ENCODE peak calls at places on chromosomes 12 and 14, in eight cellular contexts. One of them, this sample, is unnamed.
A peak's percentile ranks its signal among the peaks of the same experiment; 100 is the strongest.

GRCh38 chr12:53761306-53761705 is 9.5 kb upstream of the CISTR start:
- DNase-seq in prostate gland: no peak
- DNase-seq in iris pigment epithelial cell: no peak
- DNase-seq in NCI-H524: no peak
- DNase-seq in stimulated activated CD8-positive, alpha-beta memory T cell treated with anti-CD3 and anti-CD28 coated beads, Interleukin-4, amount 100 ng/mL, for 48 hours: no peak
- DNase-seq in amygdala: no peak
- DNase-seq in activated T-cell treated with anti-CD3 and anti-CD28 coated beads for 1 hour: no peak
- DNase-seq in gastrocnemius medialis: no peak
- DNase-seq in this sample: no peak

GRCh38 chr14:105859717-105860614 is 333.6 kb downstream of the TMEM121 start:
- DNase-seq in stimulated activated CD8-positive, alpha-beta memory T cell treated with anti-CD3 and anti-CD28 coated beads, Interleukin-4, amount 100 ng/mL, for 48 hours: peak; percentile 45
- DNase-seq in NCI-H524: no peak
- DNase-seq in amygdala: no peak
- DNase-seq in activated T-cell treated with anti-CD3 and anti-CD28 coated beads for 1 hour: no peak
- DNase-seq in gastrocnemius medialis: no peak
- DNase-seq in iris pigment epithelial cell: no peak
- DNase-seq in prostate gland: no peak
- DNase-seq in this sample: no peak

GRCh38 chr14:31990959-31991541 is 86.1 kb upstream of the ARHGAP5 start:
- DNase-seq in iris pigment epithelial cell: peak; percentile 55
- DNase-seq in amygdala: no peak
- DNase-seq in prostate gland: no peak
- DNase-seq in gastrocnemius medialis: no peak
- DNase-seq in activated T-cell treated with anti-CD3 and anti-CD28 coated beads for 1 hour: no peak
- DNase-seq in stimulated activated CD8-positive, alpha-beta memory T cell treated with anti-CD3 and anti-CD28 coated beads, Interleukin-4, amount 100 ng/mL, for 48 hours: no peak
- DNase-seq in NCI-H524: no peak
- DNase-seq in this sample: no peak

GRCh38 chr12:62681306-62681705 is 214.7 kb downstream of the MON2 start:
- DNase-seq in prostate gland: no peak
- DNase-seq in NCI-H524: no peak
- DNase-seq in gastrocnemius medialis: no peak
- DNase-seq in iris pigment epithelial cell: no peak
- DNase-seq in activated T-cell treated with anti-CD3 and anti-CD28 coated beads for 1 hour: no peak
- DNase-seq in amygdala: no peak
- DNase-seq in stimulated activated CD8-positive, alpha-beta memory T cell treated with anti-CD3 and anti-CD28 coated beads, Interleukin-4, amount 100 ng/mL, for 48 hours: no peak
- DNase-seq in this sample: no peak

GRCh38 chr14:58864751-58865519 is 227.2 kb downstream of the DACT1 start:
- DNase-seq in amygdala: no peak
- DNase-seq in stimulated activated CD8-positive, alpha-beta memory T cell treated with anti-CD3 and anti-CD28 coated beads, Interleukin-4, amount 100 ng/mL, for 48 hours: no peak
- DNase-seq in prostate gland: no peak
- DNase-seq in gastrocnemius medialis: no peak
- DNase-seq in activated T-cell treated with anti-CD3 and anti-CD28 coated beads for 1 hour: no peak
- DNase-seq in NCI-H524: peak; percentile 73
- DNase-seq in iris pigment epithelial cell: peak; percentile 76
- DNase-seq in this sample: no peak

GRCh38 chr14:100892496-100893227 is 10.9 kb downstream of the RTL1 start:
- DNase-seq in iris pigment epithelial cell: no peak
- DNase-seq in gastrocnemius medialis: no peak
- DNase-seq in stimulated activated CD8-positive, alpha-beta memory T cell treated with anti-CD3 and anti-CD28 coated beads, Interleukin-4, amount 100 ng/mL, for 48 hours: no peak
- DNase-seq in amygdala: no peak
- DNase-seq in prostate gland: no peak
- DNase-seq in NCI-H524: no peak
- DNase-seq in activated T-cell treated with anti-CD3 and anti-CD28 coated beads for 1 hour: no peak
- DNase-seq in this sample: no peak

GRCh38 chr14:63891148-63891964 is 38.6 kb downstream of the SYNE2 start:
- DNase-seq in activated T-cell treated with anti-CD3 and anti-CD28 coated beads for 1 hour: no peak
- DNase-seq in gastrocnemius medialis: no peak
- DNase-seq in prostate gland: no peak
- DNase-seq in iris pigment epithelial cell: no peak
- DNase-seq in NCI-H524: no peak
- DNase-seq in stimulated activated CD8-positive, alpha-beta memory T cell treated with anti-CD3 and anti-CD28 coated beads, Interleukin-4, amount 100 ng/mL, for 48 hours: no peak
- DNase-seq in amygdala: no peak
- DNase-seq in this sample: no peak

GRCh38 chr14:78154827-78155226 is 15.3 kb upstream of the NRXN3 start:
- DNase-seq in gastrocnemius medialis: no peak
- DNase-seq in iris pigment epithelial cell: no peak
- DNase-seq in activated T-cell treated with anti-CD3 and anti-CD28 coated beads for 1 hour: no peak
- DNase-seq in stimulated activated CD8-positive, alpha-beta memory T cell treated with anti-CD3 and anti-CD28 coated beads, Interleukin-4, amount 100 ng/mL, for 48 hours: no peak
- DNase-seq in amygdala: no peak
- DNase-seq in prostate gland: no peak
- DNase-seq in NCI-H524: peak; percentile 63
- DNase-seq in this sample: no peak

GRCh38 chr14:60656755-60657608 is 7.7 kb upstream of the SIX1 start:
- DNase-seq in amygdala: no peak
- DNase-seq in iris pigment epithelial cell: peak; percentile 84
- DNase-seq in stimulated activated CD8-positive, alpha-beta memory T cell treated with anti-CD3 and anti-CD28 coated beads, Interleukin-4, amount 100 ng/mL, for 48 hours: peak; percentile 48
- DNase-seq in gastrocnemius medialis: peak; percentile 67
- DNase-seq in prostate gland: peak; percentile 69
- DNase-seq in NCI-H524: peak; percentile 81
- DNase-seq in activated T-cell treated with anti-CD3 and anti-CD28 coated beads for 1 hour: no peak
- DNase-seq in this sample: peak; percentile 56

GRCh38 chr14:64549016-64549415 is 745 bp upstream of the PPP1R36 start:
- DNase-seq in NCI-H524: no peak
- DNase-seq in stimulated activated CD8-positive, alpha-beta memory T cell treated with anti-CD3 and anti-CD28 coated beads, Interleukin-4, amount 100 ng/mL, for 48 hours: no peak
- DNase-seq in activated T-cell treated with anti-CD3 and anti-CD28 coated beads for 1 hour: no peak
- DNase-seq in gastrocnemius medialis: no peak
- DNase-seq in prostate gland: no peak
- DNase-seq in amygdala: no peak
- DNase-seq in iris pigment epithelial cell: no peak
- DNase-seq in this sample: no peak

GRCh38 chr12:69846976-69847375 is 21.9 kb downstream of the MYRFL start:
- DNase-seq in gastrocnemius medialis: no peak
- DNase-seq in NCI-H524: no peak
- DNase-seq in amygdala: no peak
- DNase-seq in prostate gland: no peak
- DNase-seq in stimulated activated CD8-positive, alpha-beta memory T cell treated with anti-CD3 and anti-CD28 coated beads, Interleukin-4, amount 100 ng/mL, for 48 hours: no peak
- DNase-seq in activated T-cell treated with anti-CD3 and anti-CD28 coated beads for 1 hour: no peak
- DNase-seq in iris pigment epithelial cell: no peak
- DNase-seq in this sample: no peak

GRCh38 chr12:60257063-60257462 is 661.2 kb downstream of the SLC16A7 start:
- DNase-seq in iris pigment epithelial cell: peak; percentile 86
- DNase-seq in NCI-H524: peak; percentile 2
- DNase-seq in activated T-cell treated with anti-CD3 and anti-CD28 coated beads for 1 hour: no peak
- DNase-seq in amygdala: no peak
- DNase-seq in prostate gland: no peak
- DNase-seq in stimulated activated CD8-positive, alpha-beta memory T cell treated with anti-CD3 and anti-CD28 coated beads, Interleukin-4, amount 100 ng/mL, for 48 hours: no peak
- DNase-seq in gastrocnemius medialis: no peak
- DNase-seq in this sample: no peak

GRCh38 chr12:7512528-7512927 is 9.0 kb upstream of the CD163 start:
- DNase-seq in amygdala: no peak
- DNase-seq in NCI-H524: no peak
- DNase-seq in activated T-cell treated with anti-CD3 and anti-CD28 coated beads for 1 hour: no peak
- DNase-seq in gastrocnemius medialis: no peak
- DNase-seq in iris pigment epithelial cell: peak; percentile 92
- DNase-seq in prostate gland: no peak
- DNase-seq in stimulated activated CD8-positive, alpha-beta memory T cell treated with anti-CD3 and anti-CD28 coated beads, Interleukin-4, amount 100 ng/mL, for 48 hours: no peak
- DNase-seq in this sample: no peak

GRCh38 chr12:113041560-113041959 is 15.0 kb upstream of the DTX1 start:
- DNase-seq in NCI-H524: no peak
- DNase-seq in prostate gland: no peak
- DNase-seq in stimulated activated CD8-positive, alpha-beta memory T cell treated with anti-CD3 and anti-CD28 coated beads, Interleukin-4, amount 100 ng/mL, for 48 hours: no peak
- DNase-seq in iris pigment epithelial cell: no peak
- DNase-seq in gastrocnemius medialis: no peak
- DNase-seq in activated T-cell treated with anti-CD3 and anti-CD28 coated beads for 1 hour: no peak
- DNase-seq in amygdala: no peak
- DNase-seq in this sample: no peak

GRCh38 chr12:87529386-87529785 is 499.8 kb downstream of the C12orf50 start:
- DNase-seq in gastrocnemius medialis: no peak
- DNase-seq in amygdala: no peak
- DNase-seq in activated T-cell treated with anti-CD3 and anti-CD28 coated beads for 1 hour: no peak
- DNase-seq in prostate gland: no peak
- DNase-seq in NCI-H524: peak; percentile 86
- DNase-seq in stimulated activated CD8-positive, alpha-beta memory T cell treated with anti-CD3 and anti-CD28 coated beads, Interleukin-4, amount 100 ng/mL, for 48 hours: no peak
- DNase-seq in iris pigment epithelial cell: no peak
- DNase-seq in this sample: no peak

GRCh38 chr12:51635371-51635770 is 44.3 kb downstream of the SCN8A start:
- DNase-seq in prostate gland: no peak
- DNase-seq in stimulated activated CD8-positive, alpha-beta memory T cell treated with anti-CD3 and anti-CD28 coated beads, Interleukin-4, amount 100 ng/mL, for 48 hours: no peak
- DNase-seq in gastrocnemius medialis: no peak
- DNase-seq in NCI-H524: no peak
- DNase-seq in iris pigment epithelial cell: no peak
- DNase-seq in amygdala: no peak
- DNase-seq in activated T-cell treated with anti-CD3 and anti-CD28 coated beads for 1 hour: no peak
- DNase-seq in this sample: no peak

GRCh38 chr12:128810182-128811127 is 13.3 kb downstream of the SLC15A4 start:
- DNase-seq in amygdala: peak; percentile 50
- DNase-seq in iris pigment epithelial cell: peak; percentile 27
- DNase-seq in stimulated activated CD8-positive, alpha-beta memory T cell treated with anti-CD3 and anti-CD28 coated beads, Interleukin-4, amount 100 ng/mL, for 48 hours: no peak
- DNase-seq in prostate gland: no peak
- DNase-seq in NCI-H524: peak; percentile 28
- DNase-seq in gastrocnemius medialis: peak; percentile 95
- DNase-seq in activated T-cell treated with anti-CD3 and anti-CD28 coated beads for 1 hour: no peak
- DNase-seq in this sample: no peak

GRCh38 chr12:14394317-14395058 is 29.0 kb downstream of the ATF7IP start:
- DNase-seq in NCI-H524: peak; percentile 48
- DNase-seq in amygdala: no peak
- DNase-seq in stimulated activated CD8-positive, alpha-beta memory T cell treated with anti-CD3 and anti-CD28 coated beads, Interleukin-4, amount 100 ng/mL, for 48 hours: no peak
- DNase-seq in prostate gland: peak; percentile 28
- DNase-seq in activated T-cell treated with anti-CD3 and anti-CD28 coated beads for 1 hour: no peak
- DNase-seq in gastrocnemius medialis: no peak
- DNase-seq in iris pigment epithelial cell: peak; percentile 88
- DNase-seq in this sample: no peak

GRCh38 chr12:12689672-12690287 is 6.2 kb downstream of the GPR19 start:
- DNase-seq in NCI-H524: no peak
- DNase-seq in stimulated activated CD8-positive, alpha-beta memory T cell treated with anti-CD3 and anti-CD28 coated beads, Interleukin-4, amount 100 ng/mL, for 48 hours: no peak
- DNase-seq in activated T-cell treated with anti-CD3 and anti-CD28 coated beads for 1 hour: no peak
- DNase-seq in gastrocnemius medialis: no peak
- DNase-seq in iris pigment epithelial cell: peak; percentile 40
- DNase-seq in amygdala: no peak
- DNase-seq in prostate gland: no peak
- DNase-seq in this sample: no peak

GRCh38 chr12:132237772-132238486 is 91.5 kb downstream of the GALNT9 start:
- DNase-seq in amygdala: no peak
- DNase-seq in NCI-H524: no peak
- DNase-seq in iris pigment epithelial cell: no peak
- DNase-seq in stimulated activated CD8-positive, alpha-beta memory T cell treated with anti-CD3 and anti-CD28 coated beads, Interleukin-4, amount 100 ng/mL, for 48 hours: no peak
- DNase-seq in activated T-cell treated with anti-CD3 and anti-CD28 coated beads for 1 hour: no peak
- DNase-seq in prostate gland: no peak
- DNase-seq in gastrocnemius medialis: no peak
- DNase-seq in this sample: no peak

GRCh38 chr14:88904864-88905263 is 80.4 kb downstream of the TTC8 start:
- DNase-seq in gastrocnemius medialis: no peak
- DNase-seq in activated T-cell treated with anti-CD3 and anti-CD28 coated beads for 1 hour: no peak
- DNase-seq in iris pigment epithelial cell: peak; percentile 57
- DNase-seq in prostate gland: no peak
- DNase-seq in NCI-H524: no peak
- DNase-seq in amygdala: no peak
- DNase-seq in stimulated activated CD8-positive, alpha-beta memory T cell treated with anti-CD3 and anti-CD28 coated beads, Interleukin-4, amount 100 ng/mL, for 48 hours: no peak
- DNase-seq in this sample: no peak

GRCh38 chr14:37384870-37385596 is 187.3 kb downstream of the MIPOL1 start:
- DNase-seq in iris pigment epithelial cell: no peak
- DNase-seq in activated T-cell treated with anti-CD3 and anti-CD28 coated beads for 1 hour: no peak
- DNase-seq in prostate gland: no peak
- DNase-seq in gastrocnemius medialis: no peak
- DNase-seq in amygdala: no peak
- DNase-seq in stimulated activated CD8-positive, alpha-beta memory T cell treated with anti-CD3 and anti-CD28 coated beads, Interleukin-4, amount 100 ng/mL, for 48 hours: no peak
- DNase-seq in NCI-H524: no peak
- DNase-seq in this sample: no peak

GRCh38 chr14:75439989-75440388 is 12.2 kb downstream of the JDP2 start:
- DNase-seq in iris pigment epithelial cell: no peak
- DNase-seq in stimulated activated CD8-positive, alpha-beta memory T cell treated with anti-CD3 and anti-CD28 coated beads, Interleukin-4, amount 100 ng/mL, for 48 hours: no peak
- DNase-seq in activated T-cell treated with anti-CD3 and anti-CD28 coated beads for 1 hour: no peak
- DNase-seq in NCI-H524: no peak
- DNase-seq in prostate gland: no peak
- DNase-seq in gastrocnemius medialis: no peak
- DNase-seq in amygdala: no peak
- DNase-seq in this sample: no peak

GRCh38 chr14:105091335-105092123 is 26.3 kb upstream of the GPR132 start:
- DNase-seq in gastrocnemius medialis: no peak
- DNase-seq in prostate gland: peak; percentile 87
- DNase-seq in activated T-cell treated with anti-CD3 and anti-CD28 coated beads for 1 hour: no peak
- DNase-seq in NCI-H524: no peak
- DNase-seq in stimulated activated CD8-positive, alpha-beta memory T cell treated with anti-CD3 and anti-CD28 coated beads, Interleukin-4, amount 100 ng/mL, for 48 hours: peak; percentile 24
- DNase-seq in amygdala: no peak
- DNase-seq in iris pigment epithelial cell: no peak
- DNase-seq in this sample: no peak

This sample was measured in progenitor cell of endocrine pancreas.